ENCODE peak calls at places on chromosomes 5 and 9, in four cellular contexts. F is cardiac septum, B is B cell, Y is mesendoderm. L is an unnamed sample.

GRCh38 chr9:105539452-105539851 is 18.5 kb upstream of the FKTN start:
- DNase-seq in F (no peak), B (no peak), Y (peak), L (peak)

GRCh38 chr9:98610711-98611110 is 98.0 kb downstream of the GABBR2 start:
- DNase-seq in F (no peak), B (no peak), Y (no peak), L (no peak)

GRCh38 chr9:79623799-79624721 is 52.3 kb downstream of the TLE4 start:
- DNase-seq in F (peak), B (peak), Y (peak), L (peak)

GRCh38 chr5:148993283-148993936 is 69.5 kb downstream of the SH3TC2 start:
- DNase-seq in F (no peak), B (no peak), Y (no peak), L (no peak)

GRCh38 chr5:10513501-10514442 is 50.1 kb upstream of the ANKRD33B start:
- DNase-seq in F (no peak), B (no peak), Y (peak), L (no peak)

GRCh38 chr9:89375181-89375760 is 57.0 kb downstream of the SECISBP2 start:
- DNase-seq in F (no peak), B (peak), Y (peak), L (peak)

GRCh38 chr9:114196117-114196516 is 40.8 kb downstream of the COL27A1 start:
- DNase-seq in F (no peak), B (no peak), Y (no peak), L (no peak)

GRCh38 chr5:170650850-170651249 is 132.7 kb upstream of the GABRP start:
- DNase-seq in F (no peak), B (no peak), Y (no peak), L (no peak)

GRCh38 chr9:36963356-36963755 is 70.7 kb downstream of the PAX5 start:
- DNase-seq in F (peak), B (no peak), Y (no peak), L (no peak)

GRCh38 chr9:21812415-21812814 is 10.0 kb downstream of the MTAP start:
- DNase-seq in F (no peak), B (no peak), Y (peak), L (no peak)

GRCh38 chr5:142427529-142427928 is 102.7 kb upstream of the SPRY4 start:
- DNase-seq in F (no peak), B (no peak), Y (no peak), L (no peak)

GRCh38 chr5:119322948-119323629 is 32.7 kb upstream of the TNFAIP8 start:
- DNase-seq in F (no peak), B (no peak), Y (peak), L (no peak)

GRCh38 chr5:147985593-147985992 is 78.2 kb upstream of the SPINK5 start:
- DNase-seq in F (no peak), B (no peak), Y (no peak), L (no peak)

GRCh38 chr9:136048560-136049411 is 46.3 kb downstream of the NACC2 start:
- DNase-seq in F (no peak), B (peak), Y (no peak), L (peak)

GRCh38 chr9:33024966-33025571 is at the start of gene DNAJA1:
- DNase-seq in F (peak), B (peak), Y (peak), L (peak)

GRCh38 chr5:475704-476101 is 32.7 kb downstream of the EXOC3 start:
- DNase-seq in F (no peak), B (peak), Y (no peak), L (no peak)

GRCh38 chr9:133679056-133679455 is 42.9 kb downstream of the DBH start:
- DNase-seq in F (no peak), B (no peak), Y (no peak), L (no peak)

GRCh38 chr9:14183001-14183400 is 130.9 kb downstream of the NFIB start:
- DNase-seq in F (no peak), B (no peak), Y (no peak), L (no peak)

GRCh38 chr5:127288676-127289075 is 1.9 kb upstream of the MEGF10 start:
- DNase-seq in F (no peak), B (no peak), Y (no peak), L (no peak)

GRCh38 chr5:73606206-73606753 is 19.7 kb upstream of the ARHGEF28 start:
- DNase-seq in F (no peak), B (no peak), Y (no peak), L (no peak)

GRCh38 chr5:59174248-59174844 is 591.5 kb downstream of the RAB3C start:
- DNase-seq in F (no peak), B (no peak), Y (peak), L (no peak)